ENCODE peak calls at places on chromosomes 4 and X, in eight cellular contexts. R is activated naive CD8-positive, alpha-beta T cell treated with anti-CD3 and anti-CD28 coated beads, Interleukin-2, amount 50 U/mL, for 16 hours; B is foreskin melanocyte; U is GM23248; T is GM12891; X is SK-MEL-5; Y is stimulated activated CD4-positive, alpha-beta T cell treated with anti-CD3 and anti-CD28 coated beads, Interleukin-12 subunit alpha, Interleukin-12 subunit beta, amount 100 ng/mL, for 48 hours; M is anterior cingulate cortex. L is an unnamed sample.

GRCh38 chrX:136200466-136200865 is 50.7 kb downstream of the MAP7D3 start:
- DNase-seq in R (no peak), B (no peak), U (peak), T (no peak), X (peak), Y (no peak), M (no peak), L (no peak)

GRCh38 chr4:76194325-76194724 is 19.3 kb downstream of the SCARB2 start:
- DNase-seq in R (no peak), B (peak), U (peak), T (no peak), X (peak), Y (no peak), M (no peak), L (peak)

GRCh38 chr4:108058685-108059440 is 69.2 kb downstream of the HADH start:
- DNase-seq in R (no peak), B (peak), U (peak), T (no peak), X (peak), Y (no peak), M (no peak), L (no peak)

GRCh38 chr4:124711469-124712416 is 789 bp downstream of the ANKRD50 start:
- DNase-seq in R (no peak), B (peak), U (peak), T (peak), X (peak), Y (no peak), M (peak), L (peak)

GRCh38 chr4:10736266-10736665 is 51.7 kb upstream of the CLNK start:
- DNase-seq in R (no peak), B (no peak), U (no peak), T (no peak), X (no peak), Y (no peak), M (no peak), L (no peak)

GRCh38 chrX:73127700-73128241 is 48.5 kb upstream of the PABPC1L2A start:
- DNase-seq in R (no peak), B (no peak), U (no peak), T (no peak), X (peak), Y (no peak), M (no peak), L (no peak)

GRCh38 chr4:31059753-31060522 is 339.8 kb downstream of the PCDH7 start:
- DNase-seq in R (no peak), B (peak), U (no peak), T (no peak), X (peak), Y (no peak), M (no peak), L (no peak)

GRCh38 chrX:10615931-10616780 is 4.2 kb downstream of the MID1 start:
- DNase-seq in R (no peak), B (no peak), U (peak), T (no peak), X (peak), Y (peak), M (no peak), L (peak)

GRCh38 chrX:11273544-11273943 is 19.7 kb upstream of the AMELX start:
- DNase-seq in R (no peak), B (no peak), U (peak), T (no peak), X (no peak), Y (no peak), M (no peak), L (no peak)

GRCh38 chrX:18449271-18449670 is 23.9 kb downstream of the CDKL5 start:
- DNase-seq in R (no peak), B (no peak), U (no peak), T (no peak), X (no peak), Y (no peak), M (no peak), L (no peak)

GRCh38 chr4:183989471-183989870 is 84.4 kb downstream of the STOX2 start:
- DNase-seq in R (no peak), B (no peak), U (peak), T (no peak), X (no peak), Y (no peak), M (no peak), L (no peak)

GRCh38 chr4:3440979-3441500 is 728 bp upstream of the HGFAC start:
- DNase-seq in R (no peak), B (no peak), U (peak), T (no peak), X (no peak), Y (no peak), M (no peak), L (no peak)

GRCh38 chr4:127251423-127251822 is 381.3 kb upstream of the INTU start:
- DNase-seq in R (no peak), B (no peak), U (peak), T (no peak), X (peak), Y (no peak), M (no peak), L (no peak)

GRCh38 chrX:15816886-15817285 is 26.6 kb downstream of the ZRSR2 start:
- DNase-seq in R (no peak), B (no peak), U (no peak), T (no peak), X (no peak), Y (peak), M (no peak), L (no peak)

GRCh38 chr4:90689739-90690138 is 562.5 kb downstream of the CCSER1 start:
- DNase-seq in R (no peak), B (no peak), U (no peak), T (no peak), X (no peak), Y (no peak), M (no peak), L (no peak)

GRCh38 chr4:15043922-15044321 is 41.6 kb downstream of the CPEB2 start:
- DNase-seq in R (no peak), B (no peak), U (no peak), T (no peak), X (no peak), Y (no peak), M (no peak), L (no peak)